ENCODE peak calls at places on chromosomes 6 and 20, in seven cellular contexts. D is HCT116, Q is K562, P is SK-N-SH, J is GM12878, C is H1, U is HepG2. S is an unnamed sample.

GRCh38 chr20:50655325-50655880 is 35.9 kb downstream of the RIPOR3 start:
- DNase-seq in J (no peak), D (no peak), C (no peak), P (peak; percentile 64), U (no peak), Q (no peak), S (no peak)

GRCh38 chr6:44161997-44162338 is 3.3 kb downstream of the CAPN11 start:
- DNase-seq in Q (no peak), D (no peak), C (no peak), P (no peak), U (no peak), J (no peak), S (no peak)

GRCh38 chr6:134753001-134753400 is 196.9 kb downstream of the ALDH8A1 start:
- DNase-seq in U (no peak), D (no peak), Q (no peak), J (no peak), P (no peak), C (no peak), S (no peak)

GRCh38 chr20:57708694-57709673 is 831 bp downstream of the PMEPA1 start:
- DNase-seq in D (no peak), J (no peak), U (no peak), Q (no peak), P (peak; percentile 82), C (no peak), S (peak; percentile 50)

GRCh38 chr20:61722146-61722678 is 343.5 kb downstream of the TAF4 start:
- DNase-seq in P (peak; percentile 52), J (no peak), U (no peak), C (no peak), D (no peak), Q (no peak), S (no peak)

GRCh38 chr6:45697605-45698004 is 318.1 kb downstream of the CLIC5 start:
- DNase-seq in D (peak; percentile 35), Q (peak; percentile 5), J (no peak), P (no peak), C (no peak), U (no peak), S (no peak)

GRCh38 chr6:131948692-131949614 is 2.2 kb downstream of the CCN2 start:
- DNase-seq in D (no peak), J (no peak), P (no peak), Q (no peak), U (peak; percentile 67), C (no peak), S (peak; percentile 12)

GRCh38 chr6:79544939-79545450 is 7.8 kb upstream of the LCA5 start:
- DNase-seq in U (peak; percentile 16), P (peak; percentile 75), D (peak; percentile 97), C (peak; percentile 83), J (peak; percentile 74), Q (peak; percentile 96), S (peak; percentile 71)

GRCh38 chr20:37789408-37789807 is 95.6 kb downstream of the CTNNBL1 start:
- DNase-seq in Q (no peak), U (no peak), P (no peak), J (no peak), C (no peak), D (no peak), S (no peak)

GRCh38 chr6:114467931-114468330 is 125.1 kb upstream of the HS3ST5 start:
- DNase-seq in Q (no peak), U (no peak), P (no peak), J (no peak), C (no peak), D (no peak), S (no peak)

GRCh38 chr6:79538481-79538971 is 1.3 kb upstream of the LCA5 start:
- DNase-seq in C (no peak), D (no peak), J (no peak), Q (peak; percentile 42), P (no peak), U (no peak), S (peak; percentile 37)

GRCh38 chr6:27280064-27280539 is 32.0 kb downstream of the POM121L2 start:
- DNase-seq in C (no peak), Q (peak; percentile 90), J (no peak), D (peak; percentile 45), U (peak; percentile 65), P (peak; percentile 31), S (no peak)

GRCh38 chr6:76574746-76575145 is 502.3 kb upstream of the IMPG1 start:
- DNase-seq in P (no peak), D (no peak), J (no peak), U (no peak), Q (no peak), C (no peak), S (no peak)

GRCh38 chr6:165056292-165056691 is 253.1 kb downstream of the C6orf118 start:
- DNase-seq in P (no peak), U (no peak), Q (no peak), J (no peak), C (no peak), D (no peak), S (no peak)

GRCh38 chr20:46087161-46087560 is 2.6 kb downstream of the NCOA5 start:
- DNase-seq in D (no peak), J (no peak), U (peak; percentile 21), C (no peak), P (no peak), Q (no peak), S (peak; percentile 26)

GRCh38 chr6:160667854-160668481 is 3.9 kb upstream of the LPA start:
- DNase-seq in C (peak; percentile 23), U (peak; percentile 50), P (peak; percentile 26), Q (peak; percentile 65), D (peak; percentile 35), J (peak; percentile 1), S (peak; percentile 45)

GRCh38 chr6:140050232-140050995 is 676.0 kb upstream of the CITED2 start:
- DNase-seq in P (peak; percentile 15), J (no peak), D (no peak), U (peak; percentile 23), Q (no peak), C (no peak), S (no peak)

GRCh38 chr20:56004611-56005388 is 519 bp downstream of the CBLN4 start:
- DNase-seq in Q (no peak), J (no peak), C (no peak), P (peak; percentile 75), U (no peak), D (no peak), S (no peak)

GRCh38 chr6:75934643-75935472 is 137.6 kb downstream of the IMPG1 start:
- DNase-seq in D (peak; percentile 48), P (peak; percentile 77), J (peak; percentile 16), Q (peak; percentile 67), U (peak; percentile 70), C (no peak), S (peak; percentile 79)

GRCh38 chr6:65000815-65001214 is 706.2 kb downstream of the EYS start:
- DNase-seq in U (no peak), C (no peak), J (no peak), P (no peak), Q (no peak), D (no peak), S (no peak)

GRCh38 chr6:47670851-47671250 is 27.5 kb upstream of the ADGRF4 start:
- DNase-seq in D (no peak), P (no peak), Q (no peak), C (no peak), J (no peak), U (no peak), S (no peak)

GRCh38 chr20:40251284-40251932 is 437.6 kb downstream of the MAFB start:
- DNase-seq in P (peak; percentile 32), Q (peak; percentile 51), D (peak; percentile 37), C (no peak), U (peak; percentile 70), J (no peak), S (peak; percentile 92)

GRCh38 chr6:154403803-154404202 is 47.2 kb upstream of the IPCEF1 start:
- DNase-seq in D (no peak), J (no peak), Q (no peak), P (peak; percentile 25), C (no peak), U (no peak), S (no peak)

GRCh38 chr6:34947561-34947960 is 58.5 kb downstream of the ANKS1A start:
- DNase-seq in C (no peak), P (no peak), D (no peak), J (no peak), Q (no peak), U (no peak), S (no peak)
- TF ChIP-seq JUND in C (no peak), P (no peak), D (no peak), J (no peak), Q (no peak), U (no peak), S (no peak)

GRCh38 chr6:26271640-26272090 is 93.3 kb upstream of the BTN3A2 start:
- DNase-seq in J (no peak), D (no peak), C (no peak), U (no peak), P (no peak), Q (no peak), S (no peak)

GRCh38 chr6:26270121-26270861 is 94.7 kb upstream of the BTN3A2 start:
- DNase-seq in Q (no peak), U (no peak), J (no peak), P (no peak), D (no peak), C (no peak), S (no peak)

GRCh38 chr6:26269406-26270120 is 95.4 kb upstream of the BTN3A2 start:
- DNase-seq in Q (no peak), P (no peak), D (no peak), U (no peak), C (no peak), J (no peak), S (no peak)

GRCh38 chr6:26272171-26272631 is 92.8 kb upstream of the BTN3A2 start:
- DNase-seq in P (no peak), Q (no peak), C (no peak), J (no peak), U (no peak), D (no peak), S (no peak)

DNA sequence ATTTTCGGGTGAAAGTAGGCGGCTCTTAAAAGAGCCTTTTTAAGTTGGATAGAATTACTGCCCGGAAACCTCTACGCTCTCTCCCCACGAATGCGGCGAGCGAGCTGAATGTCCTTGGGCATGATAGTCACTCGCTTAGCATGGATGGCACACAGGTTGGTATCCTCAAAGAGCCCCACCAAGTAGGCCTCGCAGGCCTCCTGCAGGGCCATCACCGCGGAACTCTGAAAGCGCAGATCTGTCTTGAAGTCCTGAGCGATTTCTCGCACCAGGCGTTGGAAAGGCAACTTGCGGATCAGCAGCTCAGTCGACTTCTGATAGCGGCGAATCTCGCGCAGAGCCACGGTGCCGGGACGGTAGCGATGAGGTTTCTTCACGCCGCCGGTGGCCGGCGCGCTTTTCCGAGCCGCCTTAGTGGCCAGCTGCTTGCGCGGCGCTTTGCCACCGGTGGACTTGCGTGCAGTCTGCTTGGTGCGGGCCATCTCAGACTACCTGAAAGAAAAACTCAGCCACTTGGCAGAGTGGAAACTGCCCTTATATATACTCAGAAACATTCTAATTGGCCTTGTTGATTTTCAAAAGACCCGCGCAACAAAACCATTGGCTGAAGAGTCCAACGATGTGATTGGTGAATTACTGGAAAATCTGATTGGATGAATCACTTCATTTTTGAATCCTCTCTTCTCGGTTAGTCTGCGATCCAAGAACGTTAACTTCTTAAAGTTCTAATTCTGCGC is 93.9 kb upstream of the BTN3A2 start:
- DNase-seq in C (no peak), Q (no peak), U (no peak), J (peak; percentile 98), D (no peak), P (peak; percentile 87), S (no peak)
- TF ChIP-seq JUND in C (no peak), Q (no peak), U (no peak), J (no peak), D (no peak), P (peak; percentile 20), S (no peak)

GRCh38 chr6:169428532-169428931 is 174.9 kb upstream of the THBS2 start:
- DNase-seq in D (no peak), Q (no peak), U (no peak), P (no peak), C (no peak), J (no peak), S (no peak)
- TF ChIP-seq JUND in D (no peak), Q (no peak), U (no peak), P (no peak), C (no peak), J (no peak), S (no peak)

GRCh38 chr20:19783966-19784401 is 25.9 kb downstream of the RIN2 start:
- DNase-seq in U (peak; percentile 49), C (no peak), D (no peak), J (no peak), Q (no peak), P (peak; percentile 46), S (peak; percentile 99)
- TF ChIP-seq JUND in U (no peak), C (no peak), D (no peak), J (no peak), Q (no peak), P (peak; percentile 14), S (peak; percentile 100)

S was measured in T47D.